ENCODE peak calls at places on chromosomes 4 and X, in seven cellular contexts. L is mammary epithelial cell, I is neuronal stem cell, Q is hepatocyte, O is mesenchymal stem cell, V is neural progenitor cell, Z is PC-3. C is an unnamed sample.

GRCh38 chr4:107978716-107979451 is 10.8 kb upstream of the HADH start:
- DNase-seq in Z (no peak), O (no peak), V (no peak), L (no peak), I (no peak), Q (no peak), C (no peak)

GRCh38 chr4:1871471-1872021 is 353 bp downstream of the NSD2 start:
- DNase-seq in I (peak; percentile 59), Q (peak; percentile 73), V (no peak), Z (no peak), L (peak; percentile 19), O (no peak), C (no peak)

GRCh38 chr4:71553605-71554004 is 214.8 kb downstream of the SLC4A4 start:
- DNase-seq in I (no peak), O (peak; percentile 55), Z (peak; percentile 64), L (peak; percentile 12), Q (peak; percentile 46), V (peak; percentile 13), C (peak; percentile 41)

GRCh38 chr4:151195801-151196200 is 81.2 kb upstream of the PRSS48 start:
- DNase-seq in Q (no peak), I (no peak), L (peak; percentile 86), V (no peak), O (peak; percentile 43), Z (peak; percentile 80), C (peak; percentile 78)

GRCh38 chrX:50770702-50771101 is 43.3 kb downstream of the SHROOM4 start:
- DNase-seq in Z (no peak), O (no peak), V (no peak), L (peak; percentile 5), Q (peak; percentile 71), I (no peak), C (peak; percentile 37)

GRCh38 chrX:133670394-133670793 is 255.1 kb upstream of the GPC4 start:
- DNase-seq in O (peak; percentile 41), I (peak; percentile 42), L (peak; percentile 37), Q (peak; percentile 44), Z (peak; percentile 72), V (peak; percentile 35), C (peak; percentile 63)

GRCh38 chr4:138078751-138079150 is 163.4 kb downstream of the SLC7A11 start:
- DNase-seq in Z (no peak), V (no peak), L (no peak), Q (no peak), I (no peak), O (no peak), C (no peak)

GRCh38 chr4:46648088-46648744 is 258.3 kb upstream of the GABRA2 start:
- DNase-seq in I (peak; percentile 23), Q (peak; percentile 68), L (peak; percentile 72), V (peak; percentile 73), Z (peak; percentile 64), O (peak; percentile 82), C (peak; percentile 1)

GRCh38 chr4:188992706-188993105 is 853.5 kb downstream of the TRIML1 start:
- DNase-seq in O (no peak), Z (peak; percentile 19), Q (no peak), I (no peak), V (no peak), L (peak; percentile 21), C (peak; percentile 8)

GRCh38 chrX:115493015-115493414 is 68.0 kb upstream of the PLS3 start:
- DNase-seq in I (no peak), Z (no peak), L (no peak), O (no peak), V (no peak), Q (no peak), C (no peak)

GRCh38 chrX:120350458-120351138 is 11.3 kb upstream of the ATP1B4 start:
- DNase-seq in Q (no peak), Z (no peak), O (no peak), L (no peak), V (no peak), I (no peak), C (no peak)

GRCh38 chr4:124641715-124642380 is 70.7 kb downstream of the ANKRD50 start:
- DNase-seq in Q (no peak), O (peak; percentile 54), V (no peak), L (peak; percentile 89), Z (peak; percentile 93), I (no peak), C (peak; percentile 91)

GRCh38 chr4:2788532-2789103 is 4.3 kb upstream of the SH3BP2 start:
- DNase-seq in O (no peak), Z (no peak), V (no peak), I (no peak), L (no peak), Q (peak; percentile 21), C (no peak)

GRCh38 chr4:152536545-152537182 is 772 bp upstream of the FBXW7 start:
- DNase-seq in I (no peak), Z (peak; percentile 39), V (peak; percentile 56), O (peak; percentile 61), L (peak; percentile 70), Q (peak; percentile 83), C (peak; percentile 55)

GRCh38 chrX:40108959-40109287 is 11.2 kb upstream of the BCOR start:
- DNase-seq in L (peak; percentile 79), I (no peak), Q (peak; percentile 93), Z (peak; percentile 79), V (peak; percentile 77), O (peak; percentile 85), C (peak; percentile 78)

GRCh38 chrX:16870861-16871584 is 861 bp upstream of the RBBP7 start:
- DNase-seq in Q (peak; percentile 47), V (peak; percentile 85), L (no peak), I (peak; percentile 5), O (peak; percentile 20), Z (peak; percentile 27), C (no peak)

GRCh38 chr4:110486226-110486625 is 10.3 kb downstream of the ENPEP start:
- DNase-seq in Z (no peak), L (no peak), V (no peak), O (no peak), I (no peak), Q (no peak), C (no peak)

GRCh38 chr4:8015512-8015911 is 75.9 kb upstream of the AFAP1 start:
- DNase-seq in V (no peak), L (no peak), Z (peak; percentile 15), O (peak; percentile 14), Q (no peak), I (no peak), C (no peak)

GRCh38 chrX:68175569-68175968 is 257.7 kb downstream of the OPHN1 start:
- DNase-seq in I (no peak), O (peak; percentile 57), V (no peak), Z (peak; percentile 43), Q (no peak), L (peak; percentile 11), C (peak; percentile 35)

GRCh38 chrX:109600114-109600710 is 24.8 kb downstream of the KCNE5 start:
- DNase-seq in O (peak; percentile 6), I (no peak), Q (peak; percentile 21), Z (no peak), V (peak; percentile 69), L (no peak), C (peak; percentile 1)

GRCh38 chr4:45629717-45630116 is 494.1 kb downstream of the GABRG1 start:
- DNase-seq in O (no peak), I (no peak), Q (no peak), Z (no peak), V (no peak), L (no peak), C (peak; percentile 9)

DNA sequence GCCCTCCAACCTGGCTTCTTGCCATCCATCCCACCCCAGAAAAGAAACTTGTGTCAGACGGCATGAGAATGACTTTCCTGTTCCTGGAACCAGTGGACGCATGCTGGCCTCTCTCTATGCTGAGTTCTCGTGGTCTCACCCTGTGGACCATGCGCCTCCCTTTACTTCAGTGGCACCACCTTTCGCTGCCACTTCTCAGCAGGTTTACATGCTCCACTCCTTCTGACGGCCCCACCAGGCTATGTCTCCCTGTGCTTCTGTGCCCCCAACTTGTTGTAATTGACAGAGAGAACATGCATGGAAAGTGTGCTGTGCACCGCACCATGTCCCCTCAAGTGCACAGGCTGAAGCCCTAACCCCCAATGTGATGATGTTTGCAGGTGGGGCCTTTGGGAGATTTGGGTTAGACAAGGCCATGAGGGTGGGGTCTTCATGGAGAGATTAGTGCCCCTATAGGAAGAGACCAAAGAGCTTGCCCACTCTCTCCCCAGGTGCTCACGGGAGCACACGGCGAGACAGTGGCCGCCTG is 3.1 kb upstream of the PPP2R2C start:
- DNase-seq in V (no peak), Z (no peak), I (no peak), L (no peak), Q (no peak), O (no peak), C (no peak)
- H2AFZ ChIP-seq in V (no peak overlapping the region), Z (no peak overlapping the region), I (no peak overlapping the region), L (no peak overlapping the region), Q (no peak overlapping the region), O (no peak overlapping the region), C (no peak overlapping the region)

DNA sequence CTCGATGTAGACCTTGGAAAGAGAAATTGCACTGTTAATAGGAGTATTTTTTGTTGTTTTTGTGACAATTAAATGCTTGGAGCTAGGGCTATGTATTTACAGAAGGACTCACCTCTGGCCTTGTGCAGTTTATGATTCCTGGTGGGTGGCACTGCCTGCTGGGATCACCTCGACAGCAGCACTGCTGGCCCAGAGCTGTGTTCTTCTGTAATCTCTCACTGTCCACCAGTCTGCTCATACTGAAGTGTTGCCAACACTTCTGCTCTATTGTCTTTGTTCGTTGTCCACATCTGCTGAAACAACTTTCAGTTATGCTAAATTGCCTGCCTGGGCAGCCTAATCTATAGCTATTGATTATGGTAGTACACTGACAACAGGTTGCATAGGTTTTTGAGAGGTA is 194.4 kb upstream of the ANK2 start:
- DNase-seq in I (no peak), V (no peak), Q (no peak), L (no peak), O (no peak), Z (no peak), C (no peak)
- H3K27ac ChIP-seq in I (no peak overlapping the region), V (no peak overlapping the region), Q (no peak overlapping the region), L (no peak overlapping the region), O (no peak overlapping the region), Z (no peak overlapping the region), C (no peak overlapping the region)

DNA sequence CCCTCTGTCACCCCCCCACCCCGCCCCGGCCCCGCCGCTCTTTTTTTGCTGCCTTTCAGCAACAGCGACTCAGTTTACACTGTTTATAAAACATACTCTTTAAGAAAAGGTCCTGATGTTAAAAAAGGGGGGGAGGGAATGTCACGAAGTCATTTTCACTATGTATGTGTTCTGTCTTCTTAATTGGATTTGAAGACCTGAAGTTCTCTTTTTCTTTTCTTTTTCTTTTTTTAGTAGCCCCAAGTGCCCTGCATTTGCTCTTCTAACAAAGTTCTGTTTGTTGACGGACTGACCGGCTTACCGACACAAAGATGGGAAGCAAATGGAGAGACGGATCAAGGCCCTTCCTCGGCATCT is 2.5 kb upstream of the CITED1 start:
- DNase-seq in O (no peak), V (no peak), Z (no peak), I (no peak), L (no peak), Q (no peak), C (no peak)
- H2AFZ ChIP-seq in O (no peak overlapping the region), V (no peak overlapping the region), Z (peak overlapping the region; percentile 73), I (peak overlapping the region; percentile 70), L (peak overlapping the region; percentile 60), Q (no peak overlapping the region), C (no peak overlapping the region)

DNA sequence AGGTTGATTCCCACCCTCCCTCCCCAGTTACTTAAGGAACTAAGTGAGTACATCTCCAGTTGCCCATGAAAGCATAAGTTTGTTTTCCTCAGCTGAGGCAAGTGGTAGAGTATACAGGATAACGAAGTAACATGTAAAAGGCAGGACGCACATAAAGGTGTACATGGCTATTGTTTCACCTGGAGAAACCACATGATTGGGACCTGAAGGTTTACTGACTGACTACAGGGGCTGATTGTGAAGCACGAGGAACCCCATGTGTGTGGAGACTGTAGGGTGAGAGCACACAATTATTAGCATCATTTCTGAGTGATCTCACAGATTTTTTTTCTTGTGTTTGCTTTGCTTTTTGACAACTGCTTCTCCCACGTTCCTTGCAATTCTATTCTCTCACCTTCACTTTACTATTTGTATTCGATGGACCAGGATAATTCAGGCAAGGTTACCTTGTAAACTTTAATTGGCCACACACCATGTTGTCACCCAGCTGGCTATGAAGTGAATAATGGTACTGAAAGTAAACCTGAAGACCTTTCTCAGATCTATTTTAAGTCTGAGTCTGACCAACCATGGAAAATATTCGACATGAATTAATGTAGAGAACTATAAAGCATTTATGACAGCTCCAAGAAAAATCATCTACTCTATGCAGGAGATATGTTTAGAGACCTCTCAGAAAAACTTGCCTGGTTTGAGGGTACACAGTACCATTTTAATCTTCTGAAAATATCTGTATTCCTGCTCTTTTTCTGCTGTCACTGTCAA is 102.5 kb upstream of the MYOZ2 start:
- DNase-seq in Q (no peak), O (no peak), L (no peak), Z (no peak), I (no peak), V (no peak), C (no peak)
- H3K27ac ChIP-seq in Q (no peak overlapping the region), O (no peak overlapping the region), L (no peak overlapping the region), Z (no peak overlapping the region), I (no peak overlapping the region), V (no peak overlapping the region), C (no peak overlapping the region)

C was measured in fibroblast of lung.